ENCODE peak calls at places on chromosomes 11 and 22, in ten cellular contexts. F is GM23338; D is NCI-H460; U is activated T-helper 1 cell treated with Interleukin-2 at 50 U/mL for 16 hours; X is amniotic stem cell; W is activated CD4-positive, alpha-beta T cell treated with anti-CD3 and anti-CD28 coated beads, Interleukin-2, amount 10 ng/mL, durations not matched to agents 7 days and 5 days; S is CD4-positive, CD25-positive, alpha-beta regulatory T cell; I is globus pallidus; K is EL; H is GM12892. Z is an unnamed sample.

GRCh38 chr11:130769782-130770565 is 146.3 kb downstream of the SNX19 start:
- DNase-seq in I (no peak), X (no peak), U (no peak), K (no peak), F (no peak), H (no peak), D (no peak), W (no peak), S (no peak), Z (no peak)

GRCh38 chr11:66745356-66746235 is 16.6 kb upstream of the SPTBN2 start:
- DNase-seq in H (peak), U (peak), F (peak), K (no peak), D (no peak), X (no peak), I (no peak), W (peak), S (peak), Z (no peak)

GRCh38 chr11:24046731-24047130 is 450.1 kb upstream of the LUZP2 start:
- DNase-seq in U (no peak), D (no peak), W (no peak), K (no peak), X (no peak), F (no peak), I (no peak), S (no peak), H (no peak), Z (no peak)

GRCh38 chr11:67449116-67449844 is 3.2 kb downstream of the GPR152 start:
- DNase-seq in W (no peak), D (no peak), F (no peak), U (no peak), S (no peak), X (no peak), I (no peak), H (no peak), K (no peak), Z (no peak)

GRCh38 chr22:31926969-31927368 is 17.4 kb upstream of the YWHAH start:
- DNase-seq in K (no peak), U (no peak), H (no peak), S (no peak), F (peak), W (no peak), X (no peak), D (no peak), I (no peak), Z (no peak)

GRCh38 chr11:30683176-30683575 is 97.0 kb upstream of the MPPED2 start:
- DNase-seq in U (no peak), D (no peak), X (no peak), I (no peak), H (no peak), K (no peak), F (no peak), W (no peak), S (no peak), Z (no peak)

GRCh38 chr11:100865443-100865842 is 178.4 kb downstream of the ARHGAP42 start:
- DNase-seq in I (no peak), U (no peak), H (no peak), W (no peak), D (no peak), X (no peak), S (no peak), F (no peak), K (no peak), Z (no peak)

GRCh38 chr11:95520765-95521542 is 268.6 kb downstream of the FAM76B start:
- DNase-seq in F (no peak), I (no peak), X (peak), W (no peak), K (no peak), D (peak), H (no peak), U (no peak), S (no peak), Z (peak)

GRCh38 chr22:25113316-25113721 is 86.3 kb upstream of the CRYBB3 start:
- DNase-seq in U (no peak), S (no peak), I (no peak), F (no peak), H (no peak), W (no peak), D (no peak), K (no peak), X (no peak), Z (no peak)

GRCh38 chr11:1458340-1459218 is 28.0 kb downstream of the MOB2 start:
- DNase-seq in F (peak), I (peak), H (no peak), K (peak), X (no peak), S (no peak), W (no peak), U (no peak), D (no peak), Z (peak)

GRCh38 chr11:132904091-132904490 is 628.2 kb downstream of the OPCML start:
- DNase-seq in F (no peak), S (no peak), K (no peak), X (no peak), U (no peak), H (no peak), I (no peak), D (no peak), W (no peak), Z (no peak)

GRCh38 chr11:19444231-19444630 is 203.5 kb upstream of the E2F8 start:
- DNase-seq in I (no peak), F (no peak), W (no peak), S (no peak), H (no peak), U (no peak), K (peak), X (no peak), D (no peak), Z (peak)

GRCh38 chr11:34318111-34319037 is 39.4 kb downstream of the ABTB2 start:
- DNase-seq in F (no peak), I (no peak), D (no peak), H (no peak), K (peak), W (no peak), S (no peak), X (no peak), U (no peak), Z (peak)

GRCh38 chr22:36946436-36947158 is 33.2 kb downstream of the CSF2RB start:
- DNase-seq in X (no peak), I (no peak), W (no peak), U (no peak), K (no peak), D (peak), H (no peak), S (no peak), F (no peak), Z (no peak)